ENCODE peak calls at places on chromosome 5, in four cellular contexts. D is GM06990, B is BE2C, H is IMR-90. P is an unnamed sample.

GRCh38 chr5:110038297-110038997 is 348.7 kb downstream of the MAN2A1 start:
- DNase-seq in D (no peak), B (no peak), H (no peak), P (no peak)

GRCh38 chr5:74360535-74361210 is 279.9 kb downstream of the ENC1 start:
- DNase-seq in D (no peak), B (no peak), H (no peak), P (no peak)

GRCh38 chr5:16776611-16777251 is 159.4 kb downstream of the MYO10 start:
- DNase-seq in D (no peak), B (peak), H (no peak), P (peak)

GRCh38 chr5:61245486-61245885 is 83.2 kb upstream of the SMIM15 start:
- DNase-seq in D (no peak), B (no peak), H (peak), P (peak)

GRCh38 chr5:122371511-122372151 is 59.6 kb downstream of the SNCAIP start:
- DNase-seq in D (peak), B (no peak), H (no peak), P (no peak)

GRCh38 chr5:113508756-113509155 is 4.7 kb upstream of the YTHDC2 start:
- DNase-seq in D (no peak), B (no peak), H (no peak), P (no peak)

GRCh38 chr5:158430166-158430828 is 571.4 kb upstream of the CLINT1 start:
- DNase-seq in D (no peak), B (no peak), H (no peak), P (no peak)

GRCh38 chr5:75601567-75601966 is 9.7 kb upstream of the ANKDD1B start:
- DNase-seq in D (no peak), B (no peak), H (peak), P (no peak)

GRCh38 chr5:88555658-88556057 is 287.0 kb upstream of the TMEM161B start:
- DNase-seq in D (no peak), B (peak), H (no peak), P (no peak)

GRCh38 chr5:110356687-110357086 is 369.8 kb downstream of the TMEM232 start:
- DNase-seq in D (no peak), B (no peak), H (no peak), P (no peak)

GRCh38 chr5:72160299-72160698 is 53.0 kb downstream of the MAP1B start:
- DNase-seq in D (no peak), B (no peak), H (peak), P (peak)

GRCh38 chr5:142013734-142014495 is 1.1 kb upstream of the GNPDA1 start:
- DNase-seq in D (no peak), B (peak), H (peak), P (peak)

GRCh38 chr5:156815988-156816599 is 34.0 kb upstream of the PPP1R2B start:
- DNase-seq in D (no peak), B (no peak), H (peak), P (no peak)

GRCh38 chr5:66151030-66151429 is 6.9 kb downstream of the SREK1 start:
- DNase-seq in D (no peak), B (no peak), H (no peak), P (peak)

GRCh38 chr5:54443264-54443663 is 12.2 kb upstream of the HSPB3 start:
- DNase-seq in D (peak), B (peak), H (peak), P (no peak)

GRCh38 chr5:72378636-72379289 is 58.6 kb downstream of the PTCD2 start:
- DNase-seq in D (no peak), B (peak), H (peak), P (no peak)

GRCh38 chr5:142734904-142735190 is 35.3 kb upstream of the ARHGAP26 start:
- DNase-seq in D (no peak), B (no peak), H (no peak), P (no peak)

GRCh38 chr5:137146402-137146889 is 352.7 kb downstream of the SPOCK1 start:
- DNase-seq in D (no peak), B (no peak), H (peak), P (peak)

GRCh38 chr5:145812877-145813276 is 22.3 kb downstream of the PRELID2 start:
- DNase-seq in D (no peak), B (no peak), H (no peak), P (no peak)

GRCh38 chr5:145806923-145807322 is 28.2 kb downstream of the PRELID2 start:
- DNase-seq in D (no peak), B (no peak), H (peak), P (no peak)

DNA sequence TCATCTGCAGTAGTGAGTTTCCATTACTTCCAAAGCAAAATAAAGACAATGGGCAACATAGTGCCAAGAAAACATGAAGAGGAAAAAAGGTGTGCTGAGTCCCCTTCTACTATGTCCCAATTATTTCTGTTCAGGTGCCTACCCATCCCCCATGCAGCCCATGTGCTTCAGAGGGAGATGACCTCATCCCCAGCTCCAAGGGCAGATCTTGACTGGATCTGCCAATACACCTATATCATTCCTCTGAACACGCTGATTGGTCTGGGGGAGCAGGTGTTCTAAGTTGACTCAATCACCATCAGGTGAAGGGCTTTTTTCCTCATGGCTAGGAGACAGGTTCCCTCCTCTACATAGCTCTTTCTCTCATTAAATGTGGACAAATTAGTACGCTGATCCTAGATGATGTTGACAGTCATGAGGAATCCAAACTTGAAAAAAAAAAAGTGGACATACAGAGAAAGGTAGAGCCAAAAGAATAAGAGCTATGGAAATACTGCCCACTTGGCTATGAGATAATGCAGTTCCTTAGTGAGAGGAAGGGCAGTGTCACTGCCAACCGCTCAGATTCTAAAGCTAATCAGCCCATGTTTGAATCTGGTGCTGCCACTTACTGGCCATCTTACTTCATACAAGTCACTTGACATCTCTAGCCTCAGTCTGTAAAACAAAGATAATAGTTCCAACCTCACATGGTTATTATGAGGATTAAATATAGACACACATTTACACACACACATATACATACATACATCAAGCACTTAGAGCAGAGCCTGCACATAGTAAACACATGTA is 23.1 kb downstream of the PRELID2 start:
- DNase-seq in D (no peak), B (no peak), H (peak), P (peak)
- TF ChIP-seq CTCF in D (no peak), B (peak), H (peak), P (peak)

GRCh38 chr5:39759696-39760095 is 334.9 kb upstream of the DAB2 start:
- DNase-seq in D (peak), B (no peak), H (no peak), P (no peak)

GRCh38 chr5:39758426-39758825 is 333.6 kb upstream of the DAB2 start:
- DNase-seq in D (no peak), B (no peak), H (no peak), P (no peak)

GRCh38 chr5:39755986-39756385 is 331.2 kb upstream of the DAB2 start:
- DNase-seq in D (no peak), B (no peak), H (peak), P (no peak)

GRCh38 chr5:39757121-39757520 is 332.3 kb upstream of the DAB2 start:
- DNase-seq in D (no peak), B (no peak), H (no peak), P (no peak)

GRCh38 chr5:39755452-39755851 is 330.7 kb upstream of the DAB2 start:
- DNase-seq in D (no peak), B (no peak), H (peak), P (no peak)
- TF ChIP-seq CTCF in D (no peak), B (no peak), H (no peak), P (no peak)

GRCh38 chr5:133981714-133982113 is 13.3 kb upstream of the C5orf15 start:
- DNase-seq in D (no peak), B (no peak), H (no peak), P (peak)
- TF ChIP-seq CTCF in D (peak), B (peak), H (no peak), P (peak)

DNA sequence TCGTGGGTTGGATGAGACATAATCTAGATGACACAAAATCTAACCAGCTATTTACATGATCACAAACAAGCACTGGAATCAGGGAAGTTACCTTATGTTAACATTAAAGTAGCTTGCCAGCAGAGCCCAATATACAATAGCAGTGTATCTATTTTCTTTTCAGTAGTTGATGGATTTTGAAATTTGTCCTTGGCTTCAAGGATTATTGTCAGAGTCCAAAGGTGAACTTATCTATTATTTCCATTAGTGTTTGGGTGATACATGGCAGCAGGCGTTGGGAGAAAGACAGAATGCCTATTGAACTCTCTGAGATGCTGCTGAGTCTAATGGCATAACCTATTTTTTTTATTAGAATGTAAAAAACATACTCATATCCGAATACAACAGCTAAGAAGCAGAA is 223.2 kb upstream of the ACTBL2 start:
- DNase-seq in D (no peak), B (no peak), H (no peak), P (no peak)
- TF ChIP-seq CTCF in D (no peak), B (no peak), H (no peak), P (no peak)

GRCh38 chr5:144187699-144188294 is 17.1 kb downstream of the KCTD16 start:
- DNase-seq in D (peak), B (peak), H (peak), P (no peak)
- TF ChIP-seq CTCF in D (no peak), B (no peak), H (no peak), P (no peak)

GRCh38 chr5:138685052-138685755 is 68.0 kb upstream of the CTNNA1 start:
- DNase-seq in D (no peak), B (no peak), H (no peak), P (peak)
- TF ChIP-seq CTCF in D (no peak), B (no peak), H (no peak), P (no peak)

DNA sequence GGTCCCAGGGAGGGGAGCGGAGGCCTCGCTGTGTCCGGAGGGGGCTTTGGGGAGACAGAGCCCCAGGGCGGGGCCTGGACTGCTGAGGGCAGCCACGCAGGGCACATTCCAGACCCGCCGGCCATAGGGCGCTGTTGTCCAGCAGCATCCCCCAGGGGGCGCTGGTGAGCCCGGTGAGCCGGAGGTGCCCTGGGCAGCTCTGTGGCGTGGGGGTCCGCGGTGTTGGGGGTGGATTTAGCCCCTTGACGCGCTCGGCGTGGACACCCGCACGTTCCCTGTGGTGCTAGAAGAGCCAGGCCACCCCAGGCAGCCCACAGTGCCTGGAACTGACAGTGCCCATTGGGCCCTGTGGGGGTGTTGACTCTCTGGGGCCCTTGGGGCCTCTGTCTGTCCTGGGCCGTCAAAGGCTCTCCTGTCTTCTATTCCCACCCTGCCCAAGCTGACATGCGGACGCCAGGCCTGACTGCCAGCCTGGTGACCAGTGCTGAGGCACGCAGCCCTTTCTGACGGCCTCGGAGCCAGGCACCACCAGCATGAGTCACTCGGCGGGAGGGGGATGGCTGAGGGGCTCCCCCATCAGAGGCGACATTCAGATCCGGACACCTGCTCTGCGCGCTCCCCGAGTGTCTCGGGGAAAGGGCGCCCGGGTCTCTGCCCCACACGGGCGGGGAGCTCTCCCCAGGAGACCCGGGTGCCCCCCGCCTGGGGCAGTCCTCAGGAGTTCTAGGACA is 23.9 kb downstream of the TPPP start:
- DNase-seq in D (no peak), B (peak), H (no peak), P (peak)
- TF ChIP-seq CTCF in D (peak), B (peak), H (peak), P (peak)

GRCh38 chr5:174398171-174398570 is 326.2 kb upstream of the MSX2 start:
- DNase-seq in D (no peak), B (no peak), H (no peak), P (no peak)
- TF ChIP-seq CTCF in D (no peak), B (no peak), H (no peak), P (no peak)

GRCh38 chr5:89729623-89730390 is 679.7 kb downstream of the CETN3 start:
- DNase-seq in D (peak), B (no peak), H (no peak), P (no peak)
- TF ChIP-seq CTCF in D (peak), B (peak), H (no peak), P (peak)

GRCh38 chr5:123670981-123671557 is 159.1 kb downstream of the CSNK1G3 start:
- DNase-seq in D (peak), B (peak), H (peak), P (no peak)
- TF ChIP-seq CTCF in D (peak), B (peak), H (peak), P (peak)

P was measured in osteoblast.